ENCODE peak calls at places on chromosome 3, in seven cellular contexts. J is AG09309; X is fibroblast of the conjunctiva; T is stimulated activated CD8-positive, alpha-beta memory T cell treated with anti-CD3 and anti-CD28 coated beads, Interleukin-15, amount 100 ng/mL, for 24 hours; A is GM12891; W is WTC11; M is fibroblast of pulmonary artery. P is an unnamed sample.

GRCh38 chr3:133820889-133821675 is 15.5 kb downstream of the SRPRB start:
- DNase-seq in M (no peak), W (no peak), J (no peak), A (no peak), X (no peak), T (no peak), P (no peak)

GRCh38 chr3:87771338-87772059 is 287.3 kb downstream of the CGGBP1 start:
- DNase-seq in A (no peak), X (peak), M (peak), J (no peak), T (no peak), W (peak), P (peak)

GRCh38 chr3:182609575-182610156 is 183.6 kb upstream of the ATP11B start:
- DNase-seq in J (no peak), M (no peak), T (no peak), X (no peak), W (no peak), A (no peak), P (peak)

GRCh38 chr3:121414924-121415323 is 130.9 kb downstream of the POLQ start:
- DNase-seq in M (no peak), T (no peak), J (no peak), A (no peak), W (no peak), X (no peak), P (no peak)

GRCh38 chr3:141275973-141276372 is 44.3 kb downstream of the PXYLP1 start:
- DNase-seq in A (no peak), J (no peak), W (no peak), X (no peak), M (peak), T (no peak), P (no peak)

GRCh38 chr3:149442845-149443544 is 31.5 kb upstream of the TM4SF4 start:
- DNase-seq in W (no peak), A (no peak), T (no peak), M (peak), J (peak), X (no peak), P (peak)

GRCh38 chr3:50254577-50255250 is 14.2 kb upstream of the SEMA3B start:
- DNase-seq in J (no peak), A (no peak), T (no peak), M (peak), W (no peak), X (no peak), P (no peak)

GRCh38 chr3:40079203-40079844 is 230.2 kb upstream of the EIF1B start:
- DNase-seq in J (peak), M (peak), X (peak), A (no peak), T (no peak), W (no peak), P (no peak)

GRCh38 chr3:134598813-134599563 is 51.8 kb downstream of the KY start:
- DNase-seq in J (no peak), T (no peak), A (no peak), M (no peak), X (no peak), W (no peak), P (no peak)

GRCh38 chr3:70531063-70531657 is 218.7 kb upstream of the MDFIC2 start:
- DNase-seq in X (peak), A (no peak), T (no peak), M (peak), W (no peak), J (no peak), P (peak)

GRCh38 chr3:111484666-111485065 is 57.3 kb upstream of the CD96 start:
- DNase-seq in A (no peak), T (no peak), J (peak), M (peak), X (peak), W (no peak), P (peak)

GRCh38 chr3:132870596-132870995 is 148.4 kb upstream of the NPHP3 start:
- DNase-seq in M (no peak), A (no peak), T (no peak), J (no peak), X (no peak), W (no peak), P (no peak)

GRCh38 chr3:173411288-173412064 is 13.9 kb downstream of the NLGN1 start:
- DNase-seq in J (no peak), T (no peak), W (no peak), A (no peak), X (no peak), M (peak), P (peak)

GRCh38 chr3:42063886-42064285 is 27.3 kb upstream of the TRAK1 start:
- DNase-seq in X (peak), J (peak), W (no peak), T (no peak), A (no peak), M (peak), P (peak)

GRCh38 chr3:72889310-72890165 is 1.7 kb downstream of the GXYLT2 start:
- DNase-seq in W (no peak), T (no peak), M (no peak), A (no peak), X (no peak), J (no peak), P (no peak)

GRCh38 chr3:194130211-194130610 is 5.7 kb upstream of the HES1 start:
- DNase-seq in J (no peak), M (no peak), X (no peak), A (no peak), W (no peak), T (no peak), P (no peak)

GRCh38 chr3:12679468-12679867 is 15.6 kb upstream of the RAF1 start:
- DNase-seq in T (no peak), A (no peak), J (no peak), W (no peak), X (peak), M (peak), P (no peak)

GRCh38 chr3:38829404-38829803 is 13.4 kb upstream of the SCN10A start:
- DNase-seq in J (peak), T (no peak), X (peak), M (peak), W (no peak), A (no peak), P (no peak)